ENCODE peak calls at places on chromosomes 12 and 14, in five cellular contexts. N is T-helper 17 cell, O is nephron progenitor cell, Y is lung, A is cardiac muscle cell. F is an unnamed sample.

GRCh38 chr12:19915392-19916192 is 452.7 kb upstream of the PDE3A start:
- DNase-seq in N (no peak), O (no peak), Y (no peak), A (peak; percentile 78), F (no peak)

GRCh38 chr12:89636054-89636775 is 72.4 kb downstream of the ATP2B1 start:
- DNase-seq in N (no peak), O (no peak), Y (no peak), A (no peak), F (peak; percentile 22)

GRCh38 chr14:61528591-61529021 is 166.7 kb upstream of the HIF1A start:
- DNase-seq in N (no peak), O (no peak), Y (no peak), A (peak; percentile 76), F (peak; percentile 56)

GRCh38 chr12:120361506-120362208 is 7.3 kb downstream of the MSI1 start:
- DNase-seq in N (no peak), O (peak; percentile 86), Y (no peak), A (peak; percentile 92), F (no peak)

GRCh38 chr14:64788706-64789105 is 84.5 kb downstream of the PLEKHG3 start:
- DNase-seq in N (no peak), O (no peak), Y (no peak), A (peak; percentile 84), F (peak; percentile 68)

GRCh38 chr12:29350080-29350479 is 30.9 kb downstream of the ERGIC2 start:
- DNase-seq in N (no peak), O (no peak), Y (no peak), A (peak; percentile 70), F (peak; percentile 3)

GRCh38 chr12:107275530-107275929 is 182.2 kb upstream of the CRY1 start:
- DNase-seq in N (no peak), O (no peak), Y (no peak), A (no peak), F (no peak)

GRCh38 chr14:22332671-22333407 is 256.2 kb downstream of the DAD1 start:
- DNase-seq in N (no peak), O (no peak), Y (no peak), A (peak; percentile 2), F (no peak)

GRCh38 chr12:19373569-19373968 is 65.7 kb upstream of the AEBP2 start:
- DNase-seq in N (no peak), O (no peak), Y (no peak), A (no peak), F (no peak)

GRCh38 chr12:130557876-130558770 is 158.0 kb downstream of the RIMBP2 start:
- DNase-seq in N (no peak), O (no peak), Y (no peak), A (no peak), F (no peak)

GRCh38 chr12:55932546-55932919 is 1.6 kb downstream of the DGKA start:
- DNase-seq in N (no peak), O (no peak), Y (no peak), A (peak; percentile 44), F (no peak)

GRCh38 chr14:104286086-104286485 is 147.7 kb downstream of the KIF26A start:
- DNase-seq in N (no peak), O (no peak), Y (no peak), A (no peak), F (no peak)

GRCh38 chr14:76647699-76648298 is 113.5 kb upstream of the VASH1 start:
- DNase-seq in N (no peak), O (peak; percentile 35), Y (no peak), A (peak; percentile 74), F (no peak)

GRCh38 chr14:91780452-91780851 is 48.6 kb upstream of the CATSPERB start:
- DNase-seq in N (no peak), O (no peak), Y (no peak), A (peak; percentile 4), F (no peak)

GRCh38 chr14:23564181-23564812 is 3.3 kb downstream of the AP1G2 start:
- DNase-seq in N (no peak), O (no peak), Y (no peak), A (no peak), F (no peak)

GRCh38 chr12:122687091-122687490 is 16.1 kb downstream of the HCAR2 start:
- DNase-seq in N (no peak), O (no peak), Y (peak; percentile 87), A (peak; percentile 53), F (no peak)

GRCh38 chr14:30521899-30522736 is 36.8 kb upstream of the G2E3 start:
- DNase-seq in N (no peak), O (no peak), Y (no peak), A (peak; percentile 62), F (no peak)

F was measured in epithelial cell of prostate.